ENCODE peak calls at places on chromosomes 12 and 14, in ten cellular contexts. One of them, this sample, is unnamed. For H3K4me1, the result is how much of the 10 kb centered on the place peaks cover.

GRCh38 chr12:131536337-131536736 is 174.6 kb upstream of the SFSWAP start:
- DNase-seq in fibroblast of lung: no peak
- DNase-seq in pancreas: no peak
- DNase-seq in heart right ventricle: no peak
- DNase-seq in effector memory CD4-positive, alpha-beta T cell: peak
- DNase-seq in mammary epithelial cell: no peak
- DNase-seq in A549: no peak
- DNase-seq in tibial artery: no peak
- DNase-seq in prostate gland: no peak
- DNase-seq in breast epithelium: no peak
- DNase-seq in this sample: no peak

GRCh38 chr12:132342828-132343227 is 13.4 kb upstream of the GALNT9 start:
- DNase-seq in fibroblast of lung: no peak
- DNase-seq in pancreas: no peak
- DNase-seq in heart right ventricle: no peak
- DNase-seq in effector memory CD4-positive, alpha-beta T cell: no peak
- DNase-seq in mammary epithelial cell: no peak
- DNase-seq in A549: no peak
- DNase-seq in tibial artery: no peak
- DNase-seq in prostate gland: no peak
- DNase-seq in breast epithelium: no peak
- DNase-seq in this sample: no peak

GRCh38 chr12:92950011-92950410 is 20.9 kb upstream of the EEA1 start:
- DNase-seq in fibroblast of lung: no peak
- DNase-seq in pancreas: no peak
- DNase-seq in heart right ventricle: no peak
- DNase-seq in effector memory CD4-positive, alpha-beta T cell: no peak
- DNase-seq in mammary epithelial cell: no peak
- DNase-seq in A549: no peak
- DNase-seq in tibial artery: no peak
- DNase-seq in prostate gland: no peak
- DNase-seq in breast epithelium: no peak
- DNase-seq in this sample: no peak

GRCh38 chr14:81589381-81590065 is 55.9 kb upstream of the SEL1L start:
- DNase-seq in fibroblast of lung: no peak
- DNase-seq in pancreas: no peak
- DNase-seq in heart right ventricle: no peak
- DNase-seq in effector memory CD4-positive, alpha-beta T cell: no peak
- DNase-seq in mammary epithelial cell: no peak
- DNase-seq in A549: no peak
- DNase-seq in tibial artery: no peak
- DNase-seq in prostate gland: no peak
- DNase-seq in breast epithelium: no peak
- DNase-seq in this sample: no peak

GRCh38 chr14:61537567-61538463 is 157.5 kb upstream of the HIF1A start:
- DNase-seq in fibroblast of lung: peak
- DNase-seq in pancreas: no peak
- DNase-seq in heart right ventricle: no peak
- DNase-seq in effector memory CD4-positive, alpha-beta T cell: no peak
- DNase-seq in mammary epithelial cell: peak
- DNase-seq in A549: peak
- DNase-seq in tibial artery: no peak
- DNase-seq in prostate gland: peak
- DNase-seq in breast epithelium: no peak
- DNase-seq in this sample: no peak

GRCh38 chr14:61581340-61581739 is 114.0 kb upstream of the HIF1A start:
- DNase-seq in fibroblast of lung: no peak
- DNase-seq in pancreas: no peak
- DNase-seq in heart right ventricle: no peak
- DNase-seq in effector memory CD4-positive, alpha-beta T cell: no peak
- DNase-seq in mammary epithelial cell: no peak
- DNase-seq in A549: no peak
- DNase-seq in tibial artery: no peak
- DNase-seq in prostate gland: no peak
- DNase-seq in breast epithelium: no peak
- DNase-seq in this sample: no peak

GRCh38 chr14:81162941-81163340 is 57.8 kb downstream of the GTF2A1 start:
- DNase-seq in fibroblast of lung: no peak
- DNase-seq in pancreas: no peak
- DNase-seq in heart right ventricle: no peak
- DNase-seq in effector memory CD4-positive, alpha-beta T cell: no peak
- DNase-seq in mammary epithelial cell: no peak
- DNase-seq in A549: no peak
- DNase-seq in tibial artery: no peak
- DNase-seq in prostate gland: no peak
- DNase-seq in breast epithelium: no peak
- DNase-seq in this sample: no peak

GRCh38 chr12:39116877-39117276 is 211.5 kb upstream of the CPNE8 start:
- DNase-seq in fibroblast of lung: no peak
- DNase-seq in pancreas: no peak
- DNase-seq in heart right ventricle: no peak
- DNase-seq in effector memory CD4-positive, alpha-beta T cell: no peak
- DNase-seq in mammary epithelial cell: no peak
- DNase-seq in A549: no peak
- DNase-seq in tibial artery: no peak
- DNase-seq in prostate gland: no peak
- DNase-seq in breast epithelium: no peak
- DNase-seq in this sample: no peak

GRCh38 chr12:124441443-124442190 is 125.8 kb downstream of the NCOR2 start:
- DNase-seq in fibroblast of lung: peak
- DNase-seq in pancreas: no peak
- DNase-seq in heart right ventricle: no peak
- DNase-seq in effector memory CD4-positive, alpha-beta T cell: no peak
- DNase-seq in mammary epithelial cell: no peak
- DNase-seq in A549: no peak
- DNase-seq in tibial artery: peak
- DNase-seq in prostate gland: no peak
- DNase-seq in breast epithelium: no peak
- DNase-seq in this sample: peak

GRCh38 chr12:95648990-95649791 is 97.9 kb upstream of the USP44 start:
- DNase-seq in fibroblast of lung: peak
- DNase-seq in pancreas: no peak
- DNase-seq in heart right ventricle: no peak
- DNase-seq in effector memory CD4-positive, alpha-beta T cell: no peak
- DNase-seq in mammary epithelial cell: peak
- DNase-seq in A549: peak
- DNase-seq in tibial artery: no peak
- DNase-seq in prostate gland: peak
- DNase-seq in breast epithelium: no peak
- DNase-seq in this sample: no peak

GRCh38 chr12:124350491-124350890 is 55.6 kb downstream of the RFLNA start:
- DNase-seq in fibroblast of lung: no peak
- DNase-seq in pancreas: peak
- DNase-seq in heart right ventricle: no peak
- DNase-seq in effector memory CD4-positive, alpha-beta T cell: no peak
- DNase-seq in mammary epithelial cell: no peak
- DNase-seq in A549: no peak
- DNase-seq in tibial artery: no peak
- DNase-seq in prostate gland: no peak
- DNase-seq in breast epithelium: no peak
- DNase-seq in this sample: no peak

GRCh38 chr12:61302282-61302681 is 957.9 kb upstream of the USP15 start:
- DNase-seq in fibroblast of lung: no peak
- DNase-seq in pancreas: no peak
- DNase-seq in heart right ventricle: no peak
- DNase-seq in effector memory CD4-positive, alpha-beta T cell: no peak
- DNase-seq in mammary epithelial cell: no peak
- DNase-seq in A549: no peak
- DNase-seq in tibial artery: no peak
- DNase-seq in prostate gland: no peak
- DNase-seq in breast epithelium: no peak
- DNase-seq in this sample: no peak

GRCh38 chr12:85923767-85924331 is 49.8 kb downstream of the NTS start:
- DNase-seq in fibroblast of lung: peak
- DNase-seq in pancreas: no peak
- DNase-seq in heart right ventricle: no peak
- DNase-seq in effector memory CD4-positive, alpha-beta T cell: no peak
- DNase-seq in mammary epithelial cell: peak
- DNase-seq in A549: no peak
- DNase-seq in tibial artery: no peak
- DNase-seq in prostate gland: no peak
- DNase-seq in breast epithelium: no peak
- DNase-seq in this sample: no peak

GRCh38 chr14:101254805-101255764 is 306.2 kb upstream of the DIO3 start:
- DNase-seq in fibroblast of lung: no peak
- DNase-seq in pancreas: no peak
- DNase-seq in heart right ventricle: no peak
- DNase-seq in effector memory CD4-positive, alpha-beta T cell: no peak
- DNase-seq in mammary epithelial cell: no peak
- DNase-seq in A549: no peak
- DNase-seq in tibial artery: peak
- DNase-seq in prostate gland: no peak
- DNase-seq in breast epithelium: no peak
- DNase-seq in this sample: no peak

DNA sequence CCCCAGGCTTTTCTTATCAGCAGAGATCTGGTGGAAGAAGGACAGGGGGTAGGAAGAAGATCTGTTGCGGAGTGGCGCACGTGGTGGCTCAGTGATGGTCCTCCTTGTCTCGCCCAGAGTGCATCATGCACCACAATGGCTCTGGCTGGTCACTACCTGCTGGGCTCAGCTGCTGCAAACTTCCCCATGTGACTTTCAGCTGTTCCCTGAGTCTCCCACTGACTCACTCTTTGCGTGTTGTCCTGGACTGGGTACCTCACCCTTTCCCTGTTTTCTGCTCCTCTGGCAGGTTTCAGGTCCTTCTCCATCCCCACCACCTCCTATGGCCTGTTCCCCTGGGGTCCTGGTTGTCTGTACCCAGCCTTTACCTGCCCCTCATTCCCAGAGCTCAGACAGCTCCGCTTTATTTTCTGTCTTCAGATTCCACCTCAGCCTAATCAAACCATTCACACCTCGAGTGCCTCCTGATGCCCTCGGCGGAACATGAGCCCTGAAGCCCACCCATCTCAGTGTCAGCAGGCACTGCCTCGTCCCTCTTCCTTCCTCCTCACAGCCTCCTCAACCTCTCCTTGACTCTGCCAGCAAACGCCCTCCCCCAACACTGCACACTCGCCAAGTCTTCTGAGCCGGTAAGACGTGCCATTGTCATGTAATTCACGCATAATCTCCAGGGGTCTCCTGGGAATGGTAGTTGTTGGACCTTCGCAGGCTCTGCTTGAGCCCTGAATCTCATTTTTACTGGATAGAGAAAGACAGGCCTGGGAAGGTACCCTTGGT is 1.8 kb downstream of the C1R start:
- DNase-seq in fibroblast of lung: no peak
- DNase-seq in pancreas: no peak
- DNase-seq in heart right ventricle: no peak
- DNase-seq in effector memory CD4-positive, alpha-beta T cell: no peak
- DNase-seq in mammary epithelial cell: peak
- DNase-seq in A549: no peak
- DNase-seq in tibial artery: no peak
- DNase-seq in prostate gland: no peak
- DNase-seq in breast epithelium: no peak
- DNase-seq in this sample: no peak
- H3K4me1 ChIP-seq in fibroblast of lung: under half
- H3K4me1 ChIP-seq in pancreas: under half
- H3K4me1 ChIP-seq in heart right ventricle: under half
- H3K4me1 ChIP-seq in effector memory CD4-positive, alpha-beta T cell: under half
- H3K4me1 ChIP-seq in mammary epithelial cell: under half
- H3K4me1 ChIP-seq in A549: under half
- H3K4me1 ChIP-seq in tibial artery: under half
- H3K4me1 ChIP-seq in prostate gland: under half
- H3K4me1 ChIP-seq in breast epithelium: under half
- H3K4me1 ChIP-seq in this sample: under half

GRCh38 chr12:52232233-52232915 is 669 bp upstream of the KRT7 start:
- DNase-seq in fibroblast of lung: no peak
- DNase-seq in pancreas: no peak
- DNase-seq in heart right ventricle: no peak
- DNase-seq in effector memory CD4-positive, alpha-beta T cell: no peak
- DNase-seq in mammary epithelial cell: peak
- DNase-seq in A549: no peak
- DNase-seq in tibial artery: no peak
- DNase-seq in prostate gland: no peak
- DNase-seq in breast epithelium: no peak
- DNase-seq in this sample: no peak
- H3K4me1 ChIP-seq in fibroblast of lung: under half
- H3K4me1 ChIP-seq in pancreas: under half
- H3K4me1 ChIP-seq in heart right ventricle: under half
- H3K4me1 ChIP-seq in effector memory CD4-positive, alpha-beta T cell: under half
- H3K4me1 ChIP-seq in mammary epithelial cell: half or more
- H3K4me1 ChIP-seq in A549: half or more
- H3K4me1 ChIP-seq in tibial artery: under half
- H3K4me1 ChIP-seq in prostate gland: under half
- H3K4me1 ChIP-seq in breast epithelium: under half
- H3K4me1 ChIP-seq in this sample: under half

DNA sequence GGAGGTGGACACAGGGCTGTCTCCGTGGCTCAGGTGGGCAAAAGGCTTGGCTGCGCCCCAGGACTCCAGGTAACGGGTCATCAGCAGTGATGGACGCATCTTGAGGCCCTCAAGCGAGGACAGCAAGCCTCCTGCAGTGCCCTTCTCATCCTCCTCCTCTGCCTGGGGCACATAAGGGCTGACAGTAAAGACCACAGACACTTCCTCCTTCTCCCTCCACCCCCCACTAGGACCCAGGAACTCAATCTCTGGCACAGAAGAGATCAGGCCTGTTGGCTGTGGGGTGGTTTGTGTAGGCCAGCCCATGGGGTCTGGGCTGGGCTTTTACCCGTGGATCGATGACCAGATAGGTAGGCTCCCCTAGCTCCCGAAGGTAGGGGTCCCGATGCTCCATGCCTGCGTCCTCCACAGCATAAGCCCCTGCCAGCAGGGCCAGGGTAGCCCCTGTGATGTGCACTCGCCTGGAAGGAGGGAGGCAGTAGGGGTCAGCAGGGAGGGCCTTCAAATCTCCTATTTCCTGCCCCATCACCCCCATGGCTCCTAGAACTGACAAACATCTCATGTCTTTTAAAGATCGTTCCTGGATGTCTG is 5.7 kb downstream of the ADCY4 start:
- DNase-seq in fibroblast of lung: no peak
- DNase-seq in pancreas: no peak
- DNase-seq in heart right ventricle: no peak
- DNase-seq in effector memory CD4-positive, alpha-beta T cell: no peak
- DNase-seq in mammary epithelial cell: no peak
- DNase-seq in A549: no peak
- DNase-seq in tibial artery: no peak
- DNase-seq in prostate gland: no peak
- DNase-seq in breast epithelium: no peak
- DNase-seq in this sample: no peak
- H3K4me1 ChIP-seq in fibroblast of lung: under half
- H3K4me1 ChIP-seq in pancreas: under half
- H3K4me1 ChIP-seq in heart right ventricle: under half
- H3K4me1 ChIP-seq in effector memory CD4-positive, alpha-beta T cell: under half
- H3K4me1 ChIP-seq in mammary epithelial cell: under half
- H3K4me1 ChIP-seq in A549: under half
- H3K4me1 ChIP-seq in tibial artery: under half
- H3K4me1 ChIP-seq in prostate gland: under half
- H3K4me1 ChIP-seq in breast epithelium: under half
- H3K4me1 ChIP-seq in this sample: under half

DNA sequence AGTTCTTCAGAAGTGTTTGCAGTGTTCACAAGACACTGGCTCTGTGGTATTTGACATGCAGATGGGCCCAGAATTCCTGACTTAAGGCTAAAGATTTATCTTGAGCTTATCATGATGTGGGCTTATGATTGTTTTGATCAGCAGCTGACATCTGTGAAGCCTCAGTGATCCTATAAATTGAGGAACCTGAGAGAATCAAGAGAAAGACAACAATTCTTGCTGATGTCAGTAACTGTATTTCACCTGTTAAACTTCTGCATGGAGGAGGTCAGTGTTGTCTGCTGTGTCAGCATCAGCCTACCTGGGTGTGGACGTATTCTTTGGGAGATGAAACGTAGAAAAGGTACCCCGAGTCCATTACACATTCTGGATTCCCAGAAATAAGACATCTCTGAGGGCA is 33.3 kb downstream of the TRAF3 start:
- DNase-seq in fibroblast of lung: no peak
- DNase-seq in pancreas: no peak
- DNase-seq in heart right ventricle: no peak
- DNase-seq in effector memory CD4-positive, alpha-beta T cell: no peak
- DNase-seq in mammary epithelial cell: no peak
- DNase-seq in A549: no peak
- DNase-seq in tibial artery: no peak
- DNase-seq in prostate gland: no peak
- DNase-seq in breast epithelium: no peak
- DNase-seq in this sample: no peak
- H3K4me1 ChIP-seq in fibroblast of lung: under half
- H3K4me1 ChIP-seq in pancreas: under half
- H3K4me1 ChIP-seq in heart right ventricle: under half
- H3K4me1 ChIP-seq in effector memory CD4-positive, alpha-beta T cell: under half
- H3K4me1 ChIP-seq in mammary epithelial cell: under half
- H3K4me1 ChIP-seq in A549: under half
- H3K4me1 ChIP-seq in tibial artery: under half
- H3K4me1 ChIP-seq in prostate gland: under half
- H3K4me1 ChIP-seq in breast epithelium: under half
- H3K4me1 ChIP-seq in this sample: under half